ENCODE peak calls at places on chromosomes 4 and X, in seven cellular contexts. A is fibroblast of lung; J is osteocyte; I is foreskin fibroblast; W is CD4-positive, alpha-beta T cell; G is PC-3; P is colonic mucosa. M is an unnamed sample.

GRCh38 chr4:3879681-3880594 is 113.8 kb downstream of the ADRA2C start:
- DNase-seq in A (no peak), J (no peak), I (no peak), W (peak; percentile 29), G (no peak), P (no peak), M (no peak)

GRCh38 chrX:26597981-26598380 is 382.0 kb downstream of the MAGEB5 start:
- DNase-seq in A (no peak), J (no peak), I (no peak), W (no peak), G (peak; percentile 16), P (no peak), M (no peak)

GRCh38 chrX:12011075-12011474 is 127.2 kb upstream of the FRMPD4 start:
- DNase-seq in A (peak; percentile 53), J (no peak), I (peak; percentile 42), W (no peak), G (peak; percentile 76), P (no peak), M (no peak)

GRCh38 chr4:146224331-146224966 is 10.1 kb downstream of the REELD1 start:
- DNase-seq in A (peak; percentile 23), J (no peak), I (peak; percentile 12), W (no peak), G (peak; percentile 7), P (no peak), M (no peak)

GRCh38 chr4:122764808-122765189 is 32.3 kb downstream of the BBS12 start:
- DNase-seq in A (peak; percentile 87), J (no peak), I (peak; percentile 88), W (no peak), G (peak; percentile 53), P (no peak), M (no peak)

GRCh38 chrX:147710301-147710700 is 201.4 kb upstream of the FMR1 start:
- DNase-seq in A (no peak), J (no peak), I (no peak), W (no peak), G (no peak), P (no peak), M (no peak)

GRCh38 chrX:105221374-105221773 is 880 bp upstream of the TEX13A start:
- DNase-seq in A (no peak), J (no peak), I (no peak), W (no peak), G (peak; percentile 3), P (no peak), M (no peak)

GRCh38 chr4:90982787-90983186 is 855.6 kb downstream of the CCSER1 start:
- DNase-seq in A (no peak), J (no peak), I (no peak), W (no peak), G (no peak), P (no peak), M (no peak)

GRCh38 chr4:104017213-104017612 is 297.4 kb upstream of the TACR3 start:
- DNase-seq in A (no peak), J (no peak), I (no peak), W (no peak), G (no peak), P (no peak), M (no peak)

GRCh38 chr4:161696957-161697356 is 466.8 kb downstream of the FSTL5 start:
- DNase-seq in A (peak; percentile 10), J (no peak), I (no peak), W (no peak), G (peak; percentile 33), P (no peak), M (no peak)

GRCh38 chrX:154409222-154409871 is at the start of gene DNASE1L1:
- DNase-seq in A (peak; percentile 90), J (peak; percentile 93), I (peak; percentile 92), W (no peak), G (peak; percentile 91), P (peak; percentile 91), M (no peak)

GRCh38 chr4:29009908-29010307 is 1710.3 kb upstream of the PCDH7 start:
- DNase-seq in A (no peak), J (no peak), I (no peak), W (no peak), G (no peak), P (no peak), M (no peak)

GRCh38 chrX:56289449-56289848 is 57.3 kb downstream of the KLF8 start:
- DNase-seq in A (no peak), J (no peak), I (no peak), W (no peak), G (no peak), P (no peak), M (no peak)

GRCh38 chrX:153944140-153944799 is at the start of gene RENBP:
- DNase-seq in A (no peak), J (no peak), I (no peak), W (no peak), G (no peak), P (no peak), M (no peak)

GRCh38 chrX:10379848-10380247 is 223.1 kb downstream of the CLCN4 start:
- DNase-seq in A (no peak), J (no peak), I (no peak), W (no peak), G (no peak), P (no peak), M (no peak)

GRCh38 chrX:81229901-81230300 is 28.0 kb downstream of the SH3BGRL start:
- DNase-seq in A (no peak), J (no peak), I (no peak), W (no peak), G (no peak), P (no peak), M (no peak)

GRCh38 chr4:81960968-81961367 is 412.8 kb downstream of the HNRNPD start:
- DNase-seq in A (no peak), J (no peak), I (no peak), W (no peak), G (no peak), P (no peak), M (no peak)
- TF ChIP-seq CTCF in A (no peak), J (no peak), I (no peak), W (no peak), G (no peak), P (no peak), M (no peak)

GRCh38 chr4:139761461-139761860 is 95.8 kb downstream of the MGST2 start:
- DNase-seq in A (peak; percentile 25), J (no peak), I (peak; percentile 21), W (no peak), G (peak; percentile 37), P (no peak), M (no peak)
- TF ChIP-seq CTCF in A (peak; percentile 27), J (peak; percentile 20), I (peak; percentile 25), W (no peak), G (peak; percentile 46), P (no peak), M (peak; percentile 31)

DNA sequence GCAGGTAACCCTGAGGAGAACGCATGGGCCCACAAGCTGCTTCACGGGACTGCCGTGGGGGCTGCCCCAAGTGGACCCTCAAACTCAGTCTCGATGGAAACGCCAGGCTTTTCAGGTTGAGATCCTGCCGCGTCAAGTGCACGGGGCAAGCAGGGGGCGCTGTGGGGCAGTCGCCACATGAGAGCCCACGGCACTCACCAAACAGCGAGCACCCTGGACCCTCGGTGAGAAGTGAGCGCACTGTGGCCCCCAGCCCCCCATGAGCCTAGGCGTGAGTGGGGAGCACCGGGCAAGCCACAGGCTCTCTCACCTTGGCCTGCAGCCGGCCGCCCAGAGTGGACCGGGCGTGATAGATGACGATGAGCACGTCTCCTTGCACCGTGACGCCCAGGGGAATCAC is 50.9 kb upstream of the CPLX1 start:
- DNase-seq in A (no peak), J (no peak), I (no peak), W (no peak), G (no peak), P (no peak), M (no peak)
- TF ChIP-seq CTCF in A (no peak), J (peak; percentile 27), I (no peak), W (no peak), G (peak; percentile 30), P (no peak), M (peak; percentile 14)

DNA sequence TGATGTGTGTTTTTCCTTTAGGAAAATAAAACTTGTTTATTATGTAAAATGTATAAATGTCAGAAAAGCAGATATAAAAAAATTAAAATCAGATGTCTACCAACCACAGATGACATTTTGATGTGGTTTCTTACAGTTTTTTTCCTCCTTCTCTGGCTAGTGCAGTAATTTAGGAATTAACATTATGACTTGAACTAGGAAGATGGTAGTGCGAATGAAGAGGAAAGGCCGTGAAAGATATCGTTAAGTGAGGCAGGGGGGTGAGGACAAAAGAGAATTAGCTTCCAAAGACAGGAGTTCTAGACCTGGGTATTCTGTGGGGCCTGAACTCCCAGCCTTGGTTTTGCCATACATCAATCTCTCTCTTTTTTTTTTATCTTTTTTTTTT is 98.0 kb downstream of the RBM47 start:
- DNase-seq in A (no peak), J (no peak), I (no peak), W (no peak), G (no peak), P (no peak), M (no peak)
- TF ChIP-seq CTCF in A (no peak), J (no peak), I (no peak), W (no peak), G (no peak), P (no peak), M (no peak)

GRCh38 chr4:57424231-57424897 is 314.2 kb upstream of the IGFBP7 start:
- DNase-seq in A (peak; percentile 97), J (no peak), I (peak; percentile 61), W (no peak), G (peak; percentile 97), P (no peak), M (no peak)

GRCh38 chr4:57430706-57431105 is 320.5 kb upstream of the IGFBP7 start:
- DNase-seq in A (no peak), J (no peak), I (no peak), W (no peak), G (peak; percentile 37), P (no peak), M (no peak)

GRCh38 chr4:57425610-57426009 is 315.4 kb upstream of the IGFBP7 start:
- DNase-seq in A (peak; percentile 61), J (no peak), I (peak; percentile 9), W (no peak), G (peak; percentile 66), P (no peak), M (no peak)

DNA sequence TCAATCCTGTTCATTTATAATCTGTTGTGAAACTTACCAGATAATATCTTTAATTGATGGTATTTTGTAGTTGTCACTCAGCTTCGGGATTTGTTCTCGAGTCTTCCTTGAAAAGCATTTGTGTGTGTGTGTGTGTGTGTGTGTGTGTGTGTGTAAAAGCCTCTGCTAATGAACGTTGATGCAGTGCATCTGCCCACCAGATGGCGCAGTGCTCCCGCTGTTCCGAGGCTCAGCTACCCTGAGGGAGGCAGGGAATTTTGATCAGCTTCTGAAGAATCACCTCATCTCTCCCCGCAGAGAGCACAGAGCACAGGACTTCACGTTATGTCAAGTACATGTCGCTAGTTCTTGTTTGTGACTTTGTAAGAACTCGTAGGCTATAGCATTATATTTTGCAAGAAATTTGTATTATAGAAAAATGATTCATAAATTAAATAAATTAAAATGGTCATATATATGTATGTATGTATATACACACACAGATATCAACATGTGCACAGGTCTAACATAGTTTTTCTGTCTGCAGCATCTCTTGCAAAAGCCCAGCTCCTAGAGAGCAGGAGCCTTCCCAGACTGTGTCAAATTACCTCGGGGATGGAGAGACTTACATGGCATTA is 316.7 kb upstream of the IGFBP7 start:
- DNase-seq in A (peak; percentile 78), J (no peak), I (peak; percentile 71), W (no peak), G (peak; percentile 90), P (peak; percentile 65), M (peak; percentile 31)
- TF ChIP-seq CTCF in A (peak; percentile 53), J (peak; percentile 74), I (peak; percentile 88), W (no peak), G (peak; percentile 92), P (peak; percentile 39), M (peak; percentile 94)